ENCODE peak calls at places on chromosomes 5 and 9, in six cellular contexts. F, M, Q, H, S and C are unnamed samples. For H3K36me3, the result is how much of the 10 kb centered on the place peaks cover.

GRCh38 chr9:74908665-74909064 is 20.9 kb upstream of the TRPM6 start:
- DNase-seq in F (no peak), M (no peak), Q (no peak), H (no peak), S (no peak), C (no peak)

GRCh38 chr9:136857166-136857565 is 5.0 kb downstream of the MAMDC4 start:
- DNase-seq in F (no peak), M (no peak), Q (peak), H (no peak), S (no peak), C (no peak)

GRCh38 chr5:155193018-155193417 is 179.5 kb downstream of the KIF4B start:
- DNase-seq in F (no peak), M (no peak), Q (no peak), H (no peak), S (no peak), C (peak)

GRCh38 chr9:19050637-19051591 is 1.7 kb downstream of the RRAGA start:
- DNase-seq in F (no peak), M (no peak), Q (no peak), H (no peak), S (no peak), C (no peak)

GRCh38 chr5:54861212-54861894 is 124.0 kb downstream of the ESM1 start:
- DNase-seq in F (peak), M (no peak), Q (no peak), H (no peak), S (no peak), C (no peak)

GRCh38 chr9:95874989-95875304 is 544 bp upstream of the ERCC6L2 start:
- DNase-seq in F (peak), M (peak), Q (peak), H (peak), S (no peak), C (peak)

GRCh38 chr9:94014845-94015244 is 59.7 kb upstream of the BARX1 start:
- DNase-seq in F (no peak), M (no peak), Q (no peak), H (no peak), S (no peak), C (no peak)

GRCh38 chr5:112417931-112418358 is 1.1 kb downstream of the EPB41L4A start:
- DNase-seq in F (peak), M (no peak), Q (peak), H (peak), S (no peak), C (peak)

GRCh38 chr5:101720033-101720432 is 576.1 kb downstream of the SLCO4C1 start:
- DNase-seq in F (no peak), M (no peak), Q (no peak), H (no peak), S (no peak), C (no peak)

GRCh38 chr5:96049398-96050272 is 88.0 kb upstream of the ELL2 start:
- DNase-seq in F (peak), M (no peak), Q (no peak), H (no peak), S (peak), C (no peak)

GRCh38 chr9:119697996-119698395 is 328.8 kb upstream of the BRINP1 start:
- DNase-seq in F (no peak), M (no peak), Q (no peak), H (no peak), S (no peak), C (no peak)

GRCh38 chr9:38682713-38683112 is 37.2 kb downstream of the FAM240B start:
- DNase-seq in F (peak), M (no peak), Q (no peak), H (no peak), S (peak), C (no peak)

GRCh38 chr9:114276908-114277821 is 45.7 kb upstream of the ORM1 start:
- DNase-seq in F (peak), M (no peak), Q (peak), H (no peak), S (peak), C (no peak)

GRCh38 chr9:100213730-100214477 is 114.9 kb downstream of the INVS start:
- DNase-seq in F (peak), M (no peak), Q (no peak), H (no peak), S (peak), C (no peak)

GRCh38 chr5:159705948-159706347 is 210.3 kb upstream of the ADRA1B start:
- DNase-seq in F (peak), M (no peak), Q (no peak), H (no peak), S (no peak), C (no peak)

GRCh38 chr5:147431586-147431985 is 78.3 kb downstream of the DPYSL3 start:
- DNase-seq in F (no peak), M (no peak), Q (no peak), H (no peak), S (no peak), C (no peak)

GRCh38 chr9:33453286-33453882 is 6.0 kb upstream of the AQP3 start:
- DNase-seq in F (no peak), M (peak), Q (no peak), H (no peak), S (no peak), C (no peak)

GRCh38 chr5:6750142-6750840 is 37.1 kb downstream of the TENT4A start:
- DNase-seq in F (no peak), M (no peak), Q (no peak), H (no peak), S (no peak), C (no peak)

GRCh38 chr5:39194466-39195136 is 24.8 kb downstream of the FYB1 start:
- DNase-seq in F (peak), M (no peak), Q (no peak), H (no peak), S (no peak), C (no peak)

GRCh38 chr5:62138607-62139006 is 167.4 kb upstream of the KIF2A start:
- DNase-seq in F (no peak), M (no peak), Q (no peak), H (no peak), S (no peak), C (no peak)

GRCh38 chr5:176658007-176658599 is 10.8 kb downstream of the TSPAN17 start:
- DNase-seq in F (peak), M (peak), Q (peak), H (peak), S (no peak), C (peak)

GRCh38 chr5:138661342-138661975 is 86.3 kb upstream of the HSPA9 start:
- DNase-seq in F (no peak), M (no peak), Q (no peak), H (peak), S (no peak), C (no peak)

GRCh38 chr9:79661926-79662552 is 90.3 kb downstream of the TLE4 start:
- DNase-seq in F (no peak), M (no peak), Q (no peak), H (no peak), S (no peak), C (no peak)

GRCh38 chr5:168064933-168065622 is 226.4 kb upstream of the WWC1 start:
- DNase-seq in F (no peak), M (no peak), Q (no peak), H (no peak), S (no peak), C (no peak)

GRCh38 chr5:110681953-110682352 is 44.5 kb downstream of the TMEM232 start:
- DNase-seq in F (no peak), M (no peak), Q (no peak), H (no peak), S (no peak), C (no peak)
- H3K36me3 ChIP-seq in F (under half), M (under half), Q (under half), H (under half), S (under half), C (under half)

GRCh38 chr5:169701910-169702451 is 64.9 kb downstream of the DOCK2 start:
- DNase-seq in F (no peak), M (no peak), Q (no peak), H (no peak), S (no peak), C (no peak)
- TF ChIP-seq CTCF in F (peak), M (no peak), Q (peak), H (no peak), S (peak), C (peak)

DNA sequence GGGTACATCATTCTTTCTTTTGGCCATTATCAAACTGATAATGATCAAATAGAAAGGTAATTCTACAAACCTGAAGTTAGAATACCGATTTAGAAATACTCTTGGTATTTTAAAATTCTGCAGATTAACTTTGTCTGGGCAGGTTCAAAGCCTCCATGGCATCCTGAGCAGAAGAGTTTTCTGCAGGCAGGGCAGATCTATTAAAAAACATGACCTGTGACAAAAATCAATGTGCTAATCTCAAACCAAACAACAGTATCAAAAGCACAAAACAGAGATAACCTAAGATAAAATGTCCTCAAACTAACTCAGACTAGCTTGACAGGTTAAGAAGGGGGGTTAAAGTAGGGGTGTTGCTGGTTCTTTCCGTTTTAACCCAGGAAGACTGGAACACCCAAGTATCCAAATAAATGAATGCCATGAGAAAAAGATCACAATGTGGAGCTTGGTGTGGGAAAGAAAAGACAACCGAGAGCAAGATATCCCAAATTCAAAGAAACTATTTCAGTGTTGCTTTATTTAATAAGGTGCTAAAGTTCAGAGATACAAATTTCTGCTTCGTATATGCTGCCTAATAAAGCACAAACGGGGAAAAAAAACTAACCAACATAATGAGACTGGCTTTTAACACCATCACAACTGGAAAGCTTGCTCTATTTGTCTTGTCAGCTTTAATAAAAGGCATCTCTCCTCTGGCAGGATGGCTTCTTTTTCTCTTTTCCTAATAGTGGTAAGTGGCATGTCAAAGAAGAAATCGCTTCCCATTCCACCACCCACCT is 2.4 kb downstream of the EFNA5 start:
- DNase-seq in F (peak), M (no peak), Q (no peak), H (no peak), S (no peak), C (no peak)
- H3K4me3 ChIP-seq in F (peak), M (no peak), Q (no peak), H (peak), S (peak), C (peak)

GRCh38 chr9:134773842-134774241 is 106.8 kb upstream of the FCN2 start:
- DNase-seq in F (no peak), M (no peak), Q (no peak), H (no peak), S (no peak), C (no peak)

GRCh38 chr9:134776080-134776796 is 104.4 kb upstream of the FCN2 start:
- DNase-seq in F (no peak), M (no peak), Q (no peak), H (no peak), S (no peak), C (no peak)

GRCh38 chr9:134777153-134777552 is 103.5 kb upstream of the FCN2 start:
- DNase-seq in F (no peak), M (no peak), Q (no peak), H (no peak), S (no peak), C (no peak)

GRCh38 chr9:134775552-134775951 is 105.1 kb upstream of the FCN2 start:
- DNase-seq in F (peak), M (no peak), Q (no peak), H (no peak), S (peak), C (no peak)

DNA sequence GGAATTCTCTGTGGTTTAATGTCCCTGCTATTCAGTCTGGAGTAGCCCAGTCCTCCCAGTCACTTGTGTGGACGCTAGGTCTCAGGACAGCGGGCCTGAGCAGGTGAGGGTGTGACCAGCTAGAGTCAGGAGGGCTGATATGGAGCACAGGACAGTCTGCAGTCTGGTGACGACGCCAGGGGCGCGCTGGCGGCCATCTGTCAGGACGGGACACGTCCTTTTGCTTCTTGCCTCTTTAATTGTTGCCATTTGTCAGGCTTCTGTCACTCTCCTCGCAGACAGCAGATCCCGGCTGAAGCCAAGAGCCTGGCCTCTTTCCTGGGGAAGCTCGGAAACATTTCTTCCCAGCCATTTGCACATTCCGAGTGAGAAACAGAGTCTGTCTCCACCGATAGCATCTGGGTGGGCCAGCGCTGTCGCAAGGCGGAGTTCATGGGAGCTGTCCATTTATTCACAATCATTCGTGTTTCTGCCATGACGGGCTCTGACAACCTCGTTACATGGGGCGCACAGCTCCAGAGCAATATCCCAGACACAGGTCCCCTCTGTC is 105.5 kb upstream of the FCN2 start:
- DNase-seq in F (no peak), M (no peak), Q (no peak), H (no peak), S (no peak), C (no peak)
- H3K36me3 ChIP-seq in F (half or more), M (under half), Q (under half), H (under half), S (under half), C (under half)

DNA sequence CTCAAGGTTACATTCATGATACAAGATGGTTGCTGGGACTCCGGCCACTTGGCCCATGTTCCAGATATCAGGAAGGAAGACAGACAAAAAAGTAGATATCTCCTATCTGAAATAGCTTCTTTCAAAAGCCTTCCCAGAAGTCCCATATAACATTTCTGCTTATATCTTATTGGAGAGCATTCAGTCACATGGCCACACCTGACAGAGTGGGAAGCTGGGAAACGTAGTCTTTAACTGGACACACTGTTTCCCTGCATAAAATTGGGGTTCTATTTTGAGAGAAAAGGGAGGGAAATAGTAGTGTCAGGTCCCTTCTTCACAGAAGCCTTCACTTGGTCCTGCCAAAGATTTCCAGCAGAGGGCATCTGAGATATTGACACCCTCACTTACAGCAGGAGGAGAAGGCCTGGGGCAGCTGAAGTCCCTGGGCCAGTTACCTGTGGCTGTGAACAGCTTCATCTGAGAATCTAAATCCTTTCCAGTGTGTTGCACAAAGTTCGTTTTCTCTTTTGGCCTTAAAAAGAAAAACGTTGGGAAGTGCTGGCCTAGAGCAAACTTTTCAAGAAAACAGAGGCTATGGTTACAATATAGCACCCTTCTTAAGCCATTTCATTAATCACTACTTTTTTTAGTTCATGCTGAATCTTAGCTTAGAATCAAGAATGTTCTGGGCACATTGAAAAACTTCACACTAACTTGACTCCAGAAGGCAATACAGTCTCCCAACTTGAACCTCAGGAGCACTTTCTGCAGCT is 33.5 kb downstream of the SPEF2 start:
- DNase-seq in F (peak), M (peak), Q (no peak), H (no peak), S (no peak), C (no peak)
- TF ChIP-seq CTCF in F (peak), M (peak), Q (no peak), H (no peak), S (peak), C (peak)

DNA sequence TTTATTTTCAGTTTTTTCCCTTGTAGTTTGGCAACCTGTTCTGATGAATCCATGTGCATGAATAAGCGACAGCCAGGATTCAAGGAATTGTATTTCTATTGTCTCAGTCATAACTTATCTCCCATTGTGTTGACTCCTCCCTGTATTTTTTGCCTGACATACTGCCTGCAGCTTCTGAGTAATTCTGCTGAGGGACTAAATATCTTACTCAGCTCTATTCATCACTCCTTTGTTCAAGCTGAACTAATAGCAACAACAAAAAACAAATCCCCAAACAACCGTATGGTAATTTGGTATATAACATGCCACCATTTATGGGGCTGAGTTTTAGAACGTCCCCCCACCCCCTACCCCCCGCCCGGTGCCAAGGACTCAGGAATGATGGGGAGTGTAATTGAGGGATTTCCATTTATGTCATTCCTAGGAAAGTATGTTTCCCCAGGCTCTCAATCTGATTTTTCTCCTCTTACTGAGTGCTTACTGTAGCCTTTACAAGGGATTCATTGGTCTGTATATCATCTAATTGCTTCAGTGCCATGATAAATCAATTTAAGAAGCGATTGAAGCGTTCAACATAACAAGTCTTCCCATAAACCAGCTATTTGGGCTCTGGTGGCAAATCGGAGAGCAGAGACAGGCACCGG is 40.9 kb upstream of the HSD17B4 start:
- DNase-seq in F (peak), M (no peak), Q (no peak), H (no peak), S (no peak), C (no peak)
- H3K4me3 ChIP-seq in F (peak), M (peak), Q (peak), H (peak), S (peak), C (peak)

DNA sequence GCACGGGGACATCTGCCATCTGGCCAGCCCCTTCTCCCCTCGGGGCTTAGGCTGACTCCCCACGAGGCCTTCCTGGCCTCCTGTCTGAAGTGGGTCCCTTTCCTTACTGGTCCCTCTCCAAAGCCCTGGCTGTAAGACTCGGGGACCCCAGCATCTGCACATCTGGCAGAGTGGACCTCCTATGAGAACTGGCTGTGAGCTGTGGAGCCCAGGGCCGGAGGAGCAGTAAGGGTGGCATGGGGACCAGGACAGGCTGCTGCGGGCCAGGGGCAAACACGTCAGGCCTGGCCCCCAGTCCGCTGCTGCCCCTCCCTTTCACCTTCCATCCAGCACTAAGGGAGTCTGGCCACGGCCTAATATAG is 33.8 kb downstream of the EXOC3 start:
- DNase-seq in F (no peak), M (no peak), Q (no peak), H (no peak), S (no peak), C (no peak)
- H3K36me3 ChIP-seq in F (under half), M (under half), Q (under half), H (under half), S (under half), C (under half)

GRCh38 chr5:35852084-35852734 is 4.5 kb upstream of the IL7R start:
- DNase-seq in F (no peak), M (peak), Q (no peak), H (no peak), S (no peak), C (no peak)
- TF ChIP-seq CTCF in F (peak), M (no peak), Q (no peak), H (no peak), S (no peak), C (no peak)